ENCODE peak calls at places on chromosomes 16 and 17, in eight cellular contexts. F is IMR-90, G is breast epithelium, I is neuronal stem cell, Y is lung, R is heart left ventricle, H is psoas muscle, T is colonic mucosa. B is an unnamed sample.

GRCh38 chr17:66271512-66271911 is 30.9 kb upstream of the PRKCA start:
- DNase-seq in F (no peak), G (no peak), I (no peak), Y (no peak), R (no peak), H (no peak), T (no peak), B (no peak)

GRCh38 chr16:35480361-35480760 is 2020.9 kb downstream of the TP53TG3F start:
- DNase-seq in F (no peak), G (no peak), I (no peak), Y (no peak), R (no peak), H (no peak), T (no peak), B (no peak)

GRCh38 chr16:30377812-30378235 is 3.2 kb downstream of the MYL11 start:
- DNase-seq in F (peak; percentile 85), G (peak; percentile 92), I (peak; percentile 85), Y (peak; percentile 96), R (peak; percentile 97), H (peak; percentile 95), T (peak; percentile 94), B (peak; percentile 93)

GRCh38 chr17:41521574-41522261 is 3.0 kb upstream of the KRT15 start:
- DNase-seq in F (peak; percentile 91), G (peak; percentile 92), I (no peak), Y (peak; percentile 89), R (no peak), H (no peak), T (peak; percentile 87), B (no peak)

GRCh38 chr17:42879596-42879985 is 21.0 kb upstream of the G6PC1 start:
- DNase-seq in F (peak; percentile 48), G (no peak), I (no peak), Y (no peak), R (no peak), H (no peak), T (no peak), B (no peak)

GRCh38 chr16:91484-91883 is 13.5 kb downstream of the MPG start:
- DNase-seq in F (no peak), G (no peak), I (no peak), Y (no peak), R (no peak), H (no peak), T (no peak), B (no peak)

GRCh38 chr17:74453665-74454196 is 12.7 kb upstream of the CD300A start:
- DNase-seq in F (no peak), G (peak; percentile 81), I (no peak), Y (peak; percentile 87), R (peak; percentile 96), H (no peak), T (peak; percentile 93), B (no peak)

GRCh38 chr17:8447816-8448215 is 12.1 kb downstream of the NDEL1 start:
- DNase-seq in F (no peak), G (no peak), I (no peak), Y (no peak), R (no peak), H (no peak), T (no peak), B (no peak)

GRCh38 chr17:57379237-57380054 is 123.1 kb downstream of the MSI2 start:
- DNase-seq in F (peak; percentile 12), G (no peak), I (peak; percentile 43), Y (no peak), R (no peak), H (no peak), T (no peak), B (no peak)

GRCh38 chr17:79311373-79311772 is 236.7 kb downstream of the ENGASE start:
- DNase-seq in F (no peak), G (no peak), I (no peak), Y (no peak), R (no peak), H (no peak), T (no peak), B (no peak)

GRCh38 chr16:53061701-53062159 is 6.9 kb downstream of the CHD9 start:
- DNase-seq in F (no peak), G (no peak), I (no peak), Y (peak; percentile 59), R (no peak), H (peak; percentile 49), T (peak; percentile 85), B (no peak)

GRCh38 chr16:68079616-68080344 is 5.4 kb upstream of the NFATC3 start:
- DNase-seq in F (no peak), G (peak; percentile 50), I (no peak), Y (peak; percentile 75), R (peak; percentile 89), H (peak; percentile 77), T (peak; percentile 92), B (peak; percentile 69)

GRCh38 chr16:26765087-26765486 is 301.6 kb upstream of the C16orf82 start:
- DNase-seq in F (no peak), G (no peak), I (no peak), Y (no peak), R (no peak), H (no peak), T (no peak), B (no peak)

GRCh38 chr17:46173153-46173552 is 20.1 kb downstream of the KANSL1 start:
- DNase-seq in F (no peak), G (no peak), I (no peak), Y (no peak), R (no peak), H (no peak), T (no peak), B (no peak)

GRCh38 chr16:29663829-29664132 is 734 bp downstream of the SPN start:
- DNase-seq in F (no peak), G (no peak), I (no peak), Y (no peak), R (no peak), H (no peak), T (no peak), B (no peak)

GRCh38 chr16:86502856-86503748 is 7.2 kb upstream of the FOXF1 start:
- DNase-seq in F (peak; percentile 55), G (no peak), I (no peak), Y (no peak), R (no peak), H (no peak), T (no peak), B (no peak)

GRCh38 chr17:8333281-8333680 is 6.4 kb upstream of the ODF4 start:
- DNase-seq in F (no peak), G (no peak), I (no peak), Y (no peak), R (no peak), H (no peak), T (no peak), B (no peak)

GRCh38 chr16:684961-685696 is 995 bp upstream of the JMJD8 start:
- DNase-seq in F (no peak), G (no peak), I (no peak), Y (no peak), R (no peak), H (peak; percentile 45), T (no peak), B (no peak)

GRCh38 chr17:39235555-39236221 is 9.9 kb upstream of the STAC2 start:
- DNase-seq in F (peak; percentile 57), G (no peak), I (peak; percentile 68), Y (no peak), R (peak; percentile 20), H (no peak), T (peak; percentile 45), B (peak; percentile 53)

GRCh38 chr17:67107811-67108210 is 63.5 kb downstream of the CACNG1 start:
- DNase-seq in F (no peak), G (no peak), I (no peak), Y (no peak), R (no peak), H (no peak), T (no peak), B (no peak)

GRCh38 chr17:3796822-3797170 is 4.2 kb downstream of the ITGAE start:
- DNase-seq in F (no peak), G (no peak), I (no peak), Y (no peak), R (no peak), H (no peak), T (no peak), B (no peak)

GRCh38 chr16:12090162-12090552 is 113.6 kb downstream of the SNX29 start:
- DNase-seq in F (no peak), G (no peak), I (no peak), Y (no peak), R (no peak), H (no peak), T (no peak), B (no peak)
- H3K4me3 ChIP-seq in F (no peak overlapping the region), G (peak overlapping the region; percentile 27), I (peak overlapping the region; percentile 76), Y (no peak overlapping the region), R (no peak overlapping the region), H (no peak overlapping the region), T (no peak overlapping the region), B (peak overlapping the region; percentile 32)

GRCh38 chr16:49284962-49285361 is 3.3 kb upstream of the CBLN1 start:
- DNase-seq in F (no peak), G (no peak), I (no peak), Y (no peak), R (no peak), H (no peak), T (no peak), B (no peak)
- H3K27me3 ChIP-seq in F (peaks cover 27% of the 10 kb centered on the region), G (peaks cover 77% of the 10 kb centered on the region), I (peaks cover 23% of the 10 kb centered on the region), Y (peaks cover 16% of the 10 kb centered on the region), R (peaks cover 45% of the 10 kb centered on the region), H (peaks cover 84% of the 10 kb centered on the region), T (peaks cover 34% of the 10 kb centered on the region), B (peaks cover 9% of the 10 kb centered on the region)

DNA sequence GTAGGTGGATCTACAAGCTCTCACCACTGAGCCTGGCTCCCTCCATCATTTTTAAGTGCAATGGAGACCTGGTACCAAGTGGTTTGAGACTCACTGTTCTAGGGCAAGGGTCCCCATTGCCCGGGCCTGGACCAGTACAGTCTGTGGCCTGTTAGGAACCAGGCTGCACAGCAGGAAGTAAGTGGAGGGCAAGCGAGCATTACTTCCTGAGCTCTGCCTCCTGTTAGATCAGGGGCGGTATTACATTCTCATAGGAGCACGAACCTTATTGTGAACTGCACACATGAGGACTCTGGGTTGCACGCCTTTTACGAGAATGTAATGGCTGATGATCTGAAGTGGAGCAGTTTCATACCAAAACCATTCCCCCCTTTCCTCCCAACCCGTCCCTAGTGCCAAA is 6.8 kb upstream of the ZNF594 start:
- DNase-seq in F (no peak), G (no peak), I (no peak), Y (no peak), R (no peak), H (no peak), T (no peak), B (no peak)
- H3K4me3 ChIP-seq in F (no peak overlapping the region), G (no peak overlapping the region), I (peak overlapping the region; percentile 40), Y (no peak overlapping the region), R (no peak overlapping the region), H (no peak overlapping the region), T (no peak overlapping the region), B (no peak overlapping the region)

GRCh38 chr16:66752379-66752778 is 970 bp upstream of the DYNC1LI2 start:
- DNase-seq in F (no peak), G (no peak), I (no peak), Y (peak; percentile 35), R (no peak), H (no peak), T (no peak), B (no peak)

GRCh38 chr16:66754211-66754610 is 2.8 kb upstream of the DYNC1LI2 start:
- DNase-seq in F (no peak), G (no peak), I (no peak), Y (no peak), R (no peak), H (no peak), T (no peak), B (no peak)

GRCh38 chr16:66754819-66755218 is 3.4 kb upstream of the DYNC1LI2 start:
- DNase-seq in F (no peak), G (no peak), I (no peak), Y (no peak), R (no peak), H (no peak), T (no peak), B (no peak)

GRCh38 chr16:66752958-66753357 is 1.5 kb upstream of the DYNC1LI2 start:
- DNase-seq in F (no peak), G (no peak), I (no peak), Y (no peak), R (no peak), H (no peak), T (no peak), B (no peak)

GRCh38 chr16:66758086-66758485 is 6.7 kb upstream of the DYNC1LI2 start:
- DNase-seq in F (no peak), G (no peak), I (no peak), Y (no peak), R (no peak), H (no peak), T (no peak), B (no peak)
- H3K27me3 ChIP-seq in F (peaks cover 16% of the 10 kb centered on the region), G (no peaks in the 10 kb centered on the region), I (no peaks in the 10 kb centered on the region), Y (no peaks in the 10 kb centered on the region), R (no peaks in the 10 kb centered on the region), H (no peaks in the 10 kb centered on the region), T (no peaks in the 10 kb centered on the region), B (no peaks in the 10 kb centered on the region)